ENCODE peak calls at places on chromosomes 16 and 17, in four cellular contexts. K, L, O and E are unnamed samples.

GRCh38 chr16:85369741-85370528 is 243.2 kb upstream of the GSE1 start:
- DNase-seq in K (peak), L (peak), O (no peak), E (peak)

GRCh38 chr16:477287-477686 is 50.2 kb upstream of the CAPN15 start:
- DNase-seq in L (no peak), O (no peak), K (no peak), E (no peak)

GRCh38 chr17:55038291-55038690 is 69.7 kb downstream of the STXBP4 start:
- DNase-seq in K (no peak), O (no peak), L (no peak), E (no peak)

GRCh38 chr16:56341656-56342397 is 83.5 kb downstream of the AMFR start:
- DNase-seq in K (no peak), O (no peak), L (no peak), E (no peak)

GRCh38 chr17:49858796-49859195 is 10.9 kb upstream of the TAC4 start:
- DNase-seq in K (no peak), O (no peak), L (no peak), E (no peak)

GRCh38 chr17:83103200-83103937 is 24.0 kb downstream of the METRNL start:
- DNase-seq in O (no peak), K (no peak), L (peak), E (peak)

GRCh38 chr17:1834378-1835149 is 4.8 kb downstream of the RPA1 start:
- DNase-seq in K (no peak), L (no peak), O (no peak), E (no peak)

GRCh38 chr17:49869038-49869374 is 21.1 kb upstream of the TAC4 start:
- DNase-seq in K (no peak), L (no peak), O (no peak), E (no peak)

GRCh38 chr17:19386974-19387920 is at the start of gene MFAP4:
- DNase-seq in O (peak), L (peak), K (no peak), E (no peak)

GRCh38 chr17:78117027-78117981 is 11.3 kb downstream of the TMC6 start:
- DNase-seq in O (no peak), L (peak), K (peak), E (no peak)

GRCh38 chr16:72921620-72922019 is 126.3 kb downstream of the ZFHX3 start:
- DNase-seq in L (peak), K (no peak), O (peak), E (no peak)

GRCh38 chr17:67049025-67049739 is 4.8 kb downstream of the CACNG1 start:
- DNase-seq in K (no peak), L (no peak), O (no peak), E (no peak)

GRCh38 chr17:73285916-73286862 is 24.5 kb upstream of the CPSF4L start:
- DNase-seq in O (no peak), L (no peak), K (no peak), E (no peak)
- H3K27ac ChIP-seq in O (no peak), L (no peak), K (no peak), E (peak)

GRCh38 chr17:30210366-30210765 is 25.1 kb downstream of the SLC6A4 start:
- DNase-seq in O (no peak), K (no peak), L (no peak), E (no peak)
- H3K27ac ChIP-seq in O (no peak), K (no peak), L (no peak), E (no peak)

GRCh38 chr17:80940171-80941123 is 51.2 kb upstream of the CHMP6 start:
- DNase-seq in L (no peak), K (no peak), O (no peak), E (no peak)

GRCh38 chr17:80941171-80941570 is 50.5 kb upstream of the CHMP6 start:
- DNase-seq in L (no peak), K (no peak), O (no peak), E (no peak)

GRCh38 chr17:80943346-80944145 is 48.1 kb upstream of the CHMP6 start:
- DNase-seq in K (no peak), L (no peak), O (no peak), E (no peak)

GRCh38 chr17:80942360-80943345 is 49.0 kb upstream of the CHMP6 start:
- DNase-seq in O (peak), K (no peak), L (peak), E (peak)

DNA sequence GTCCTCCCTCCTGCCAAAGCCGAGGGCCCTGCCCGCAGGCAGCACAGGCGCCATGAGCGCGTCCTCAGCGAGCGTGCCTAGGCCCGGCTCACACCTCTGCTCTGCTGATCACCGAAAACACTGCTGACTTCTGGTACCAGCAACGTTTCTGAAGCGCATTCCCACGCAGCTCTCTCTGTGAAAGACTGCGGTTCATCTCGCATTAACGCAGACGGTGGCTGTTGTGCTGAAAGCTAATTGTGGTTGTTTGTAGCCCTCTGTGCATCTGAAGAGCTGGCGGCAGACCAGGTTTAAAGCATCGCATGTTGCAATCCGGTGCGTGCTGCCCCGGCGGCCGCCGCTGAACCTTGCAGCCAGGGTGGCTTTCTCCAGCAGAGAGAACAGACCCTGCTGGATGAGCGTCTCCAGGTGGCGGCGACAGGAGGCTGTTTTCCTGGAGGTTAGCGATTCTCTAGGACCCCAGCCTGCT is 49.9 kb upstream of the CHMP6 start:
- DNase-seq in O (peak), L (no peak), K (no peak), E (no peak)
- H3K27ac ChIP-seq in O (no peak), L (peak), K (no peak), E (peak)

GRCh38 chr17:75551276-75551675 is 25.8 kb downstream of the LLGL2 start:
- DNase-seq in O (no peak), K (no peak), L (no peak), E (no peak)
- H3K27ac ChIP-seq in O (no peak), K (no peak), L (no peak), E (peak)

DNA sequence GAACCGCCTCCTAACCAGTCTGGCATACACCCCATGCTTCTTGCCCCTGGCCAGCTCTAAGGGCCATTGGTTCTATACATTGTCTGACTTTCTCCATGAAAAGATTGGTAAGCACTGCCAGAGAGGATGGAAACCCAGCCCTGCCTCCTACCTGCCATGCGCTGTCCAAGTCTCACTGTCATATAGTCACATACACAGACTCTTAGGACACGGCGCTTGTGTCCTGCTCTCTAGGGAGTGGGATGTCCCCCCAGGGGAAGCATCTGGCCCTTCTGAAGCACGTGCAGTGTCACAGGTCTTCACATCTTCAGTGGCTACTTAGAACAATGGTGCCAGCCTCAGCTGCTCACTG is 38.7 kb downstream of the MYO18A start:
- DNase-seq in O (no peak), K (no peak), L (no peak), E (no peak)
- H3K27ac ChIP-seq in O (peak), K (peak), L (peak), E (no peak)